ENCODE peak calls at places on chromosome 18, in eight cellular contexts. X is IMR-90; S is A549; K is lung; L is upper lobe of right lung; J is psoas muscle; D is stomach; H is CD8-positive, alpha-beta T cell. N is an unnamed sample.

GRCh38 chr18:33116376-33116775 is 324.1 kb downstream of the CCDC178 start:
- DNase-seq in S (peak; percentile 3), J (no peak), X (no peak), L (peak; percentile 49), H (no peak), K (no peak), D (peak; percentile 65), N (no peak)

GRCh38 chr18:50284226-50284885 is 3.0 kb upstream of the MBD1 start:
- DNase-seq in S (no peak), X (no peak), J (no peak), L (no peak), D (no peak), H (no peak), K (no peak), N (peak; percentile 27)

GRCh38 chr18:40553029-40553428 is 1402.0 kb upstream of the PIK3C3 start:
- DNase-seq in J (no peak), H (no peak), K (no peak), X (peak; percentile 11), S (no peak), D (no peak), L (no peak), N (no peak)

GRCh38 chr18:692841-693240 is 19.6 kb downstream of the ENOSF1 start:
- DNase-seq in S (no peak), J (no peak), X (no peak), L (no peak), K (no peak), D (no peak), H (no peak), N (no peak)

GRCh38 chr18:39051013-39051412 is 1485.4 kb upstream of the CELF4 start:
- DNase-seq in H (no peak), X (no peak), L (no peak), D (no peak), J (no peak), S (no peak), K (no peak), N (no peak)

GRCh38 chr18:22044474-22045220 is 124.7 kb upstream of the GATA6 start:
- DNase-seq in J (no peak), D (peak; percentile 89), L (no peak), K (no peak), H (no peak), X (no peak), S (no peak), N (no peak)

GRCh38 chr18:1846640-1847039 is 724.7 kb downstream of the METTL4 start:
- DNase-seq in H (no peak), L (no peak), K (no peak), S (no peak), X (no peak), J (no peak), D (no peak), N (no peak)

GRCh38 chr18:79397830-79398761 is 2.4 kb downstream of the NFATC1 start:
- DNase-seq in D (no peak), X (no peak), H (no peak), S (no peak), K (no peak), J (peak; percentile 12), L (peak; percentile 62), N (no peak)

GRCh38 chr18:56235773-56236115 is 402.6 kb downstream of the TXNL1 start:
- DNase-seq in D (no peak), H (no peak), S (no peak), L (no peak), J (no peak), K (no peak), X (no peak), N (no peak)

GRCh38 chr18:2906522-2907458 is 60.0 kb downstream of the EMILIN2 start:
- DNase-seq in K (no peak), D (no peak), H (peak; percentile 33), X (no peak), J (peak; percentile 31), L (peak; percentile 80), S (peak; percentile 16), N (no peak)

GRCh38 chr18:36211612-36212065 is 24.3 kb downstream of the MOCOS start:
- DNase-seq in S (no peak), K (no peak), H (no peak), J (no peak), X (peak; percentile 66), L (no peak), D (no peak), N (peak; percentile 86)

GRCh38 chr18:78751664-78752063 is 228.0 kb upstream of the SALL3 start:
- DNase-seq in D (no peak), S (no peak), J (no peak), H (no peak), K (no peak), L (no peak), X (no peak), N (no peak)

GRCh38 chr18:26549486-26550435 is 1.4 kb upstream of the KCTD1 start:
- DNase-seq in L (peak; percentile 84), D (peak; percentile 66), J (peak; percentile 51), H (no peak), K (peak; percentile 63), X (peak; percentile 38), S (peak; percentile 72), N (peak; percentile 68)

GRCh38 chr18:468841-469796 is 31.4 kb downstream of the COLEC12 start:
- DNase-seq in S (no peak), K (no peak), L (no peak), H (no peak), D (no peak), X (no peak), J (no peak), N (no peak)

GRCh38 chr18:35756506-35757117 is 175.1 kb downstream of the GALNT1 start:
- DNase-seq in H (peak; percentile 35), X (peak; percentile 59), D (peak; percentile 40), J (no peak), L (no peak), K (peak; percentile 51), S (peak; percentile 40), N (peak; percentile 67)

GRCh38 chr18:52409732-52410131 is 69.7 kb downstream of the DCC start:
- DNase-seq in S (peak; percentile 25), H (no peak), D (no peak), K (no peak), J (no peak), L (no peak), X (no peak), N (no peak)

GRCh38 chr18:76139844-76140243 is 355.2 kb downstream of the ZNF516 start:
- DNase-seq in K (no peak), X (no peak), S (no peak), L (no peak), D (no peak), H (no peak), J (no peak), N (no peak)

GRCh38 chr18:46212398-46212797 is 108.2 kb downstream of the HAUS1 start:
- DNase-seq in L (no peak), H (no peak), J (no peak), X (no peak), D (no peak), S (no peak), K (no peak), N (no peak)
- H3K4me3 ChIP-seq in L (no peak overlapping the region), H (no peak overlapping the region), J (no peak overlapping the region), X (no peak overlapping the region), D (no peak overlapping the region), S (no peak overlapping the region), K (no peak overlapping the region), N (no peak overlapping the region)

GRCh38 chr18:59717291-59717690 is 20.1 kb upstream of the CCBE1 start:
- DNase-seq in L (no peak), D (no peak), J (no peak), S (no peak), X (no peak), K (no peak), H (no peak), N (no peak)

GRCh38 chr18:59715445-59715844 is 18.2 kb upstream of the CCBE1 start:
- DNase-seq in L (no peak), J (no peak), X (peak; percentile 54), S (no peak), H (no peak), D (no peak), K (no peak), N (peak; percentile 55)

GRCh38 chr18:59718108-59719057 is 21.2 kb upstream of the CCBE1 start:
- DNase-seq in K (no peak), S (peak; percentile 72), H (no peak), X (peak; percentile 95), D (no peak), L (no peak), J (no peak), N (peak; percentile 97)

GRCh38 chr18:59712311-59712710 is 15.1 kb upstream of the CCBE1 start:
- DNase-seq in D (no peak), J (no peak), H (no peak), S (no peak), L (no peak), X (no peak), K (no peak), N (no peak)

DNA sequence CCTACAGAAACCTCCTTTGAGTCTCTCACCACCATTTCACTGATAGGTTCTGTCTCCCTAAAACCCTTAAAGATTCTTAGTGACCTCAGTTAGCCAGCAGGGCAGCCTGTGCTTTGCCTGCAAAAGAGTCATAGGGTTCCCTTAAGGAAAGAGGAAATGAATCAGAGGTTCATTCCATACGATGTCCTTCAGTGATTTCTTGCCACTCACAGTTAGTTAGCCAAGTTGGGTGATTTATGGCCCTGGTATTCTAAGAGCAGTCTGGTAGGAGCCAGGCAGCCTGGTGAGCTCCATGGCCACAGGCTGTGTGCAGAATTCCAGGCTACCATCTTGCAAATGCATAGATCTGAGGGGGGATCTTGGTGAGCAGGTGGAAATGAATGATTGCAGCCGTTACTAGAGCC is 18.7 kb upstream of the CCBE1 start:
- DNase-seq in K (no peak), D (no peak), X (peak; percentile 95), L (no peak), J (no peak), H (no peak), S (peak; percentile 70), N (peak; percentile 95)
- TF ChIP-seq CTCF in K (no peak), D (no peak), X (peak; percentile 16), L (no peak), J (no peak), H (no peak), S (no peak), N (peak; percentile 28)

GRCh38 chr18:62720048-62720447 is 4.7 kb downstream of the PHLPP1 start:
- DNase-seq in D (no peak), S (no peak), K (no peak), J (no peak), X (no peak), L (no peak), H (no peak), N (no peak)
- H3K4me3 ChIP-seq in D (no peak overlapping the region), S (no peak overlapping the region), K (no peak overlapping the region), J (no peak overlapping the region), X (no peak overlapping the region), L (no peak overlapping the region), H (no peak overlapping the region), N (no peak overlapping the region)

GRCh38 chr18:49237031-49237430 is 223.4 kb downstream of the DYM start:
- DNase-seq in K (no peak), D (no peak), H (no peak), X (no peak), L (no peak), J (no peak), S (no peak), N (no peak)

GRCh38 chr18:49243391-49243790 is 217.1 kb downstream of the DYM start:
- DNase-seq in D (no peak), L (no peak), X (no peak), S (no peak), H (no peak), J (no peak), K (no peak), N (no peak)

GRCh38 chr18:49234984-49235383 is 225.5 kb downstream of the DYM start:
- DNase-seq in X (no peak), J (no peak), S (no peak), K (no peak), L (no peak), D (no peak), H (no peak), N (no peak)

GRCh38 chr18:49241852-49242251 is 218.6 kb downstream of the DYM start:
- DNase-seq in K (no peak), S (no peak), D (no peak), L (no peak), X (peak; percentile 80), J (no peak), H (no peak), N (peak; percentile 67)

GRCh38 chr18:49238433-49239042 is 221.9 kb downstream of the DYM start:
- DNase-seq in L (no peak), X (peak; percentile 51), S (peak; percentile 34), J (no peak), K (no peak), H (no peak), D (no peak), N (peak; percentile 48)
- TF ChIP-seq CTCF in L (peak; percentile 46), X (peak; percentile 72), S (peak; percentile 56), J (peak; percentile 27), K (no peak), H (peak; percentile 13), D (no peak), N (peak; percentile 65)

N was measured in fibroblast of mammary gland.